ENCODE peak calls at places on chromosomes 11 and 22, in ten cellular contexts. G is CD4-positive, alpha-beta T cell; K is body of pancreas; I is pancreas; L is fibroblast of pulmonary artery; Y is GM13977; E is bronchial epithelial cell; D is epithelial cell of esophagus; P is kidney; H is heart right ventricle. O is an unnamed sample.

GRCh38 chr11:117584056-117584830 is 212.8 kb downstream of the DSCAML1 start:
- DNase-seq in L (peak; percentile 1), P (no peak), I (no peak), Y (no peak), E (no peak), G (no peak), H (no peak), K (no peak), D (no peak), O (peak; percentile 53)

GRCh38 chr11:130817608-130817944 is 98.7 kb downstream of the SNX19 start:
- DNase-seq in Y (no peak), I (no peak), L (peak; percentile 51), E (peak; percentile 48), H (no peak), D (peak; percentile 45), K (peak; percentile 31), P (no peak), G (no peak), O (peak; percentile 43)

GRCh38 chr22:29224121-29224858 is 18.6 kb downstream of the EMID1 start:
- DNase-seq in H (no peak), P (peak; percentile 85), D (no peak), I (no peak), E (no peak), L (no peak), G (no peak), Y (no peak), K (no peak), O (no peak)

GRCh38 chr22:23395476-23396361 is 184.4 kb downstream of the IGLL1 start:
- DNase-seq in P (no peak), H (no peak), K (no peak), E (no peak), Y (no peak), I (no peak), G (no peak), L (no peak), D (no peak), O (no peak)

GRCh38 chr11:64763804-64764611 is 4.2 kb upstream of the PYGM start:
- DNase-seq in E (no peak), G (peak; percentile 57), H (no peak), Y (peak; percentile 27), L (no peak), K (no peak), I (no peak), D (no peak), P (peak; percentile 51), O (no peak)

GRCh38 chr11:129023968-129024676 is 81.5 kb upstream of the TP53AIP1 start:
- DNase-seq in K (peak; percentile 87), E (peak; percentile 94), P (peak; percentile 70), Y (no peak), D (peak; percentile 97), L (peak; percentile 4), I (peak; percentile 76), H (no peak), G (no peak), O (no peak)

GRCh38 chr11:86174101-86175046 is 70.2 kb upstream of the EED start:
- DNase-seq in K (peak; percentile 68), G (no peak), L (peak; percentile 99), D (peak; percentile 88), P (peak; percentile 85), E (peak; percentile 95), I (peak; percentile 27), Y (no peak), H (peak; percentile 69), O (peak; percentile 97)

GRCh38 chr22:24414523-24414922 is 12.9 kb upstream of the ADORA2A start:
- DNase-seq in D (no peak), K (no peak), E (no peak), H (no peak), G (no peak), I (no peak), Y (no peak), L (no peak), P (peak; percentile 57), O (no peak)

GRCh38 chr11:86940122-86940777 is 14.9 kb downstream of the FZD4 start:
- DNase-seq in P (no peak), I (peak; percentile 54), K (peak; percentile 77), E (peak; percentile 35), Y (no peak), D (no peak), G (no peak), H (peak; percentile 39), L (peak; percentile 89), O (no peak)

GRCh38 chr11:86606270-86606848 is 66.1 kb downstream of the ME3 start:
- DNase-seq in P (no peak), Y (no peak), K (no peak), E (no peak), I (no peak), G (no peak), H (no peak), L (no peak), D (no peak), O (no peak)

GRCh38 chr11:78277314-78277994 is 88.7 kb downstream of the USP35 start:
- DNase-seq in H (no peak), D (no peak), K (peak; percentile 81), Y (no peak), I (peak; percentile 79), E (no peak), G (no peak), L (no peak), P (no peak), O (no peak)

GRCh38 chr22:27680636-27681035 is 120.9 kb downstream of the MN1 start:
- DNase-seq in L (no peak), K (no peak), Y (no peak), P (no peak), I (no peak), H (no peak), D (no peak), G (no peak), E (no peak), O (no peak)

GRCh38 chr22:27684856-27685255 is 116.7 kb downstream of the MN1 start:
- DNase-seq in L (peak; percentile 39), I (no peak), E (no peak), D (no peak), H (no peak), K (no peak), P (no peak), G (no peak), Y (no peak), O (no peak)

GRCh38 chr22:27681037-27681436 is 120.5 kb downstream of the MN1 start:
- DNase-seq in Y (no peak), P (no peak), D (no peak), K (no peak), H (no peak), L (no peak), E (no peak), I (no peak), G (no peak), O (no peak)

GRCh38 chr22:27679722-27680488 is 121.7 kb downstream of the MN1 start:
- DNase-seq in K (no peak), I (no peak), P (no peak), Y (no peak), D (no peak), E (no peak), G (no peak), L (no peak), H (no peak), O (no peak)

GRCh38 chr22:27682438-27682837 is 119.1 kb downstream of the MN1 start:
- DNase-seq in I (no peak), K (no peak), L (no peak), E (no peak), P (no peak), H (no peak), G (no peak), D (no peak), Y (no peak), O (no peak)
- TF ChIP-seq CTCF in I (no peak), K (no peak), L (peak; percentile 28), E (peak; percentile 22), P (no peak), H (peak; percentile 14), G (no peak), D (peak; percentile 24), Y (no peak), O (peak; percentile 16)

DNA sequence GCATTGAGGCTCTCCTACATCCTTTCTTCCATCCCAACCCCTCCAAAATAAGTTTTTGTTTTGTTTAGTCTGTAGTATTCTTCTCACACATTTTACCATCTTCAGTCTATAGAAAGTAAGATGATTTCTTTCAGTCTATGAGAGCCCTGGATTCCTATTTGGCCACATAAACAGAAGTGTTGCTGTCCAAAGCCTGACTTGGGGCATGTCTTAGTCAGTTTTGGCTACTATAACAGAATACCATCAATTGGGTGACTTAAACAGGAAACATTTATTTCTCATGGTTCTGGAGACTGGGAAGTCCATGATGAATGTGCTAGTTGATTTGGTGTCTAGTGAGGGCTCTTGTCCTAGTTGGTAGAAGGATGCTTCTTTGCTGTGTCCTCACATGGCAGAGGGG is 146.8 kb upstream of the DDI1 start:
- DNase-seq in I (no peak), G (no peak), K (no peak), D (no peak), P (no peak), Y (no peak), H (no peak), E (no peak), L (no peak), O (no peak)
- TF ChIP-seq CTCF in I (no peak), G (no peak), K (no peak), D (no peak), P (no peak), Y (no peak), H (no peak), E (no peak), L (no peak), O (no peak)

GRCh38 chr11:108131993-108132392 is 10.6 kb downstream of the ACAT1 start:
- DNase-seq in L (peak; percentile 17), Y (no peak), I (no peak), P (no peak), K (no peak), G (no peak), D (peak; percentile 8), E (no peak), H (no peak), O (no peak)

GRCh38 chr11:108137212-108137611 is 15.8 kb downstream of the ACAT1 start:
- DNase-seq in Y (no peak), K (no peak), P (no peak), L (no peak), H (no peak), D (no peak), G (no peak), I (no peak), E (no peak), O (no peak)

GRCh38 chr11:108135845-108136599 is 14.7 kb downstream of the ACAT1 start:
- DNase-seq in E (no peak), G (no peak), L (peak; percentile 47), I (no peak), P (no peak), Y (peak; percentile 44), H (no peak), K (no peak), D (peak; percentile 42), O (peak; percentile 19)
- TF ChIP-seq CTCF in E (peak; percentile 22), G (peak; percentile 23), L (peak; percentile 24), I (no peak), P (no peak), Y (peak; percentile 42), H (peak; percentile 11), K (no peak), D (peak; percentile 48), O (no peak)

GRCh38 chr22:17171016-17171312 is 11.9 kb upstream of the HDHD5 start:
- DNase-seq in E (no peak), I (no peak), G (no peak), L (no peak), D (no peak), K (no peak), P (no peak), H (no peak), Y (no peak), O (no peak)
- TF ChIP-seq CTCF in E (no peak), I (no peak), G (no peak), L (peak; percentile 25), D (no peak), K (no peak), P (no peak), H (no peak), Y (peak; percentile 28), O (no peak)